ENCODE peak calls at places on chromosomes 4 and X, in four cellular contexts. One of them, this sample, is unnamed. For H3K4me1, the result is how much of the 10 kb centered on the place peaks cover.

GRCh38 chr4:100823066-100823992 is 305.5 kb upstream of the EMCN start:
- DNase-seq in psoas muscle: no peak
- DNase-seq in A549: peak
- DNase-seq in cardiac muscle cell: no peak
- DNase-seq in this sample: no peak

GRCh38 chr4:153211986-153212720 is 7.9 kb downstream of the TRIM2 start:
- DNase-seq in psoas muscle: no peak
- DNase-seq in A549: no peak
- DNase-seq in cardiac muscle cell: peak
- DNase-seq in this sample: no peak

GRCh38 chrX:55522577-55523254 is 33.1 kb upstream of the USP51 start:
- DNase-seq in psoas muscle: no peak
- DNase-seq in A549: no peak
- DNase-seq in cardiac muscle cell: no peak
- DNase-seq in this sample: no peak

GRCh38 chrX:21986596-21986995 is 45.5 kb upstream of the PHEX start:
- DNase-seq in psoas muscle: no peak
- DNase-seq in A549: no peak
- DNase-seq in cardiac muscle cell: no peak
- DNase-seq in this sample: no peak

GRCh38 chrX:153764786-153765137 is 713 bp downstream of the PLXNB3 start:
- DNase-seq in psoas muscle: no peak
- DNase-seq in A549: no peak
- DNase-seq in cardiac muscle cell: no peak
- DNase-seq in this sample: no peak

GRCh38 chr4:30833206-30833605 is 113.0 kb downstream of the PCDH7 start:
- DNase-seq in psoas muscle: no peak
- DNase-seq in A549: no peak
- DNase-seq in cardiac muscle cell: no peak
- DNase-seq in this sample: no peak

GRCh38 chrX:139815771-139816170 is 107.8 kb upstream of the MCF2 start:
- DNase-seq in psoas muscle: no peak
- DNase-seq in A549: no peak
- DNase-seq in cardiac muscle cell: peak
- DNase-seq in this sample: no peak

GRCh38 chr4:87527446-87528240 is 1.5 kb downstream of the SPARCL1 start:
- DNase-seq in psoas muscle: no peak
- DNase-seq in A549: no peak
- DNase-seq in cardiac muscle cell: peak
- DNase-seq in this sample: peak

GRCh38 chrX:85203461-85203970 is 40.1 kb downstream of the SATL1 start:
- DNase-seq in psoas muscle: no peak
- DNase-seq in A549: no peak
- DNase-seq in cardiac muscle cell: no peak
- DNase-seq in this sample: no peak

GRCh38 chr4:302381-302780 is 2.9 kb downstream of the ZNF732 start:
- DNase-seq in psoas muscle: no peak
- DNase-seq in A549: no peak
- DNase-seq in cardiac muscle cell: no peak
- DNase-seq in this sample: no peak

GRCh38 chr4:149975172-149975571 is 103.1 kb upstream of the DCLK2 start:
- DNase-seq in psoas muscle: no peak
- DNase-seq in A549: no peak
- DNase-seq in cardiac muscle cell: no peak
- DNase-seq in this sample: no peak

GRCh38 chr4:112840061-112840460 is 203.1 kb downstream of the LARP7 start:
- DNase-seq in psoas muscle: no peak
- DNase-seq in A549: peak
- DNase-seq in cardiac muscle cell: no peak
- DNase-seq in this sample: no peak

GRCh38 chr4:119559044-119559647 is 69.5 kb downstream of the PDE5A start:
- DNase-seq in psoas muscle: no peak
- DNase-seq in A549: peak
- DNase-seq in cardiac muscle cell: peak
- DNase-seq in this sample: no peak

GRCh38 chr4:77349796-77350195 is 192.8 kb downstream of the CCNG2 start:
- DNase-seq in psoas muscle: no peak
- DNase-seq in A549: no peak
- DNase-seq in cardiac muscle cell: no peak
- DNase-seq in this sample: no peak

GRCh38 chr4:90095000-90095399 is 32.2 kb upstream of the CCSER1 start:
- DNase-seq in psoas muscle: no peak
- DNase-seq in A549: no peak
- DNase-seq in cardiac muscle cell: no peak
- DNase-seq in this sample: no peak

GRCh38 chr4:38310446-38311043 is 350.3 kb downstream of the PTTG2 start:
- DNase-seq in psoas muscle: no peak
- DNase-seq in A549: no peak
- DNase-seq in cardiac muscle cell: no peak
- DNase-seq in this sample: no peak

GRCh38 chrX:104270212-104270611 is 15.5 kb upstream of the ESX1 start:
- DNase-seq in psoas muscle: no peak
- DNase-seq in A549: no peak
- DNase-seq in cardiac muscle cell: no peak
- DNase-seq in this sample: no peak

GRCh38 chr4:147482281-147482680 is 1.4 kb downstream of the EDNRA start:
- DNase-seq in psoas muscle: no peak
- DNase-seq in A549: no peak
- DNase-seq in cardiac muscle cell: no peak
- DNase-seq in this sample: no peak

GRCh38 chr4:151728679-151729078 is 32.1 kb downstream of the GATB start:
- DNase-seq in psoas muscle: no peak
- DNase-seq in A549: no peak
- DNase-seq in cardiac muscle cell: no peak
- DNase-seq in this sample: no peak

GRCh38 chrX:106903291-106903820 is at the start of gene RIPPLY1:
- DNase-seq in psoas muscle: no peak
- DNase-seq in A549: no peak
- DNase-seq in cardiac muscle cell: no peak
- DNase-seq in this sample: no peak

GRCh38 chr4:149173241-149174013 is 642.2 kb downstream of the IQCM start:
- DNase-seq in psoas muscle: no peak
- DNase-seq in A549: no peak
- DNase-seq in cardiac muscle cell: no peak
- DNase-seq in this sample: no peak

GRCh38 chr4:141391771-141392170 is 171.1 kb downstream of the ZNF330 start:
- DNase-seq in psoas muscle: no peak
- DNase-seq in A549: no peak
- DNase-seq in cardiac muscle cell: no peak
- DNase-seq in this sample: no peak

GRCh38 chrX:132940727-132941162 is 17.7 kb downstream of the HS6ST2 start:
- DNase-seq in psoas muscle: no peak
- DNase-seq in A549: peak
- DNase-seq in cardiac muscle cell: no peak
- DNase-seq in this sample: no peak

GRCh38 chr4:185867770-185868169 is 55.8 kb upstream of the SORBS2 start:
- DNase-seq in psoas muscle: no peak
- DNase-seq in A549: no peak
- DNase-seq in cardiac muscle cell: no peak
- DNase-seq in this sample: no peak

GRCh38 chr4:138910914-138911336 is 104.7 kb upstream of the NOCT start:
- DNase-seq in psoas muscle: peak
- DNase-seq in A549: peak
- DNase-seq in cardiac muscle cell: peak
- DNase-seq in this sample: peak

GRCh38 chr4:76558391-76559235 is 123.6 kb downstream of the SHROOM3 start:
- DNase-seq in psoas muscle: no peak
- DNase-seq in A549: no peak
- DNase-seq in cardiac muscle cell: no peak
- DNase-seq in this sample: no peak

GRCh38 chrX:139881130-139881529 is 51.7 kb downstream of the ATP11C start:
- DNase-seq in psoas muscle: no peak
- DNase-seq in A549: no peak
- DNase-seq in cardiac muscle cell: peak
- DNase-seq in this sample: no peak

GRCh38 chr4:23856630-23857029 is 33.2 kb downstream of the PPARGC1A start:
- DNase-seq in psoas muscle: no peak
- DNase-seq in A549: no peak
- DNase-seq in cardiac muscle cell: peak
- DNase-seq in this sample: peak

GRCh38 chr4:47372561-47372960 is 90.9 kb downstream of the COMMD8 start:
- DNase-seq in psoas muscle: no peak
- DNase-seq in A549: no peak
- DNase-seq in cardiac muscle cell: no peak
- DNase-seq in this sample: no peak

GRCh38 chr4:173347467-173347866 is 13.3 kb upstream of the HMGB2 start:
- DNase-seq in psoas muscle: no peak
- DNase-seq in A549: no peak
- DNase-seq in cardiac muscle cell: no peak
- DNase-seq in this sample: no peak

GRCh38 chr4:14415146-14415545 is 587.1 kb upstream of the CPEB2 start:
- DNase-seq in psoas muscle: no peak
- DNase-seq in A549: peak
- DNase-seq in cardiac muscle cell: peak
- DNase-seq in this sample: no peak

GRCh38 chr4:155722816-155723499 is 35.9 kb upstream of the GUCY1B1 start:
- DNase-seq in psoas muscle: no peak
- DNase-seq in A549: no peak
- DNase-seq in cardiac muscle cell: no peak
- DNase-seq in this sample: no peak

GRCh38 chr4:170700064-170700463 is 610.3 kb upstream of the AADAT start:
- DNase-seq in psoas muscle: no peak
- DNase-seq in A549: no peak
- DNase-seq in cardiac muscle cell: no peak
- DNase-seq in this sample: no peak

GRCh38 chr4:53747401-53747800 is 156.1 kb upstream of the LNX1 start:
- DNase-seq in psoas muscle: no peak
- DNase-seq in A549: no peak
- DNase-seq in cardiac muscle cell: no peak
- DNase-seq in this sample: no peak

GRCh38 chrX:43909159-43909558 is 26.9 kb upstream of the MAOB start:
- DNase-seq in psoas muscle: no peak
- DNase-seq in A549: no peak
- DNase-seq in cardiac muscle cell: no peak
- DNase-seq in this sample: no peak

GRCh38 chr4:81757706-81758105 is 286.0 kb upstream of the RASGEF1B start:
- DNase-seq in psoas muscle: no peak
- DNase-seq in A549: no peak
- DNase-seq in cardiac muscle cell: peak
- DNase-seq in this sample: no peak

DNA sequence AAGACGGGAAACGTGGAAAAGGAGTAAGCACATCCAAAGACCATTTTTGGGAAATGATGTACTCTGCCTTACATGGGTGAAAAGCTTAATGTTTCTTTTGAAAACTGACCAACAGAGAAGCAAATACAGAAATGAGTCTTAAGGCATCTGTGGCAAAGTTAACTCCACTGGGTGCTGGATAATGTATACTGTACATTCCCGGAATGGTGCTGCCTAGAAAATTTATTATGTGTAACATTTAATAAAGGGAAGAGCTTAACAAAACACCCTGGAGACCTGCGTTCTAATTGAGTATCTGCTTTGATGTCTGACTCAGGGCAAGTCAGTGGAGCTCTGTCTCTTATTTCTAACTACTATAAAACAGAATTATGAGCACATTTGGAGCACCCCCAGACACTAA is 230.2 kb downstream of the MID1 start:
- DNase-seq in psoas muscle: no peak
- DNase-seq in A549: no peak
- DNase-seq in cardiac muscle cell: no peak
- DNase-seq in this sample: no peak
- H3K4me1 ChIP-seq in psoas muscle: under half
- H3K4me1 ChIP-seq in A549: under half
- H3K4me1 ChIP-seq in cardiac muscle cell: under half
- H3K4me1 ChIP-seq in this sample: under half

GRCh38 chr4:168994961-168995360 is 15.1 kb downstream of the CBR4 start:
- DNase-seq in psoas muscle: no peak
- DNase-seq in A549: no peak
- DNase-seq in cardiac muscle cell: no peak
- DNase-seq in this sample: no peak

GRCh38 chr4:168999836-169000235 is 10.2 kb downstream of the CBR4 start:
- DNase-seq in psoas muscle: no peak
- DNase-seq in A549: no peak
- DNase-seq in cardiac muscle cell: no peak
- DNase-seq in this sample: no peak

GRCh38 chr4:169000315-169000714 is 9.7 kb downstream of the CBR4 start:
- DNase-seq in psoas muscle: no peak
- DNase-seq in A549: no peak
- DNase-seq in cardiac muscle cell: no peak
- DNase-seq in this sample: no peak

GRCh38 chr4:168995537-168996295 is 14.3 kb downstream of the CBR4 start:
- DNase-seq in psoas muscle: no peak
- DNase-seq in A549: peak
- DNase-seq in cardiac muscle cell: peak
- DNase-seq in this sample: no peak

GRCh38 chr4:168998596-168998995 is 11.5 kb downstream of the CBR4 start:
- DNase-seq in psoas muscle: no peak
- DNase-seq in A549: no peak
- DNase-seq in cardiac muscle cell: no peak
- DNase-seq in this sample: no peak
- H3K27ac ChIP-seq in psoas muscle: no peak
- H3K27ac ChIP-seq in A549: no peak
- H3K27ac ChIP-seq in cardiac muscle cell: no peak
- H3K27ac ChIP-seq in this sample: no peak

GRCh38 chr4:12231098-12231497 is 802.4 kb upstream of the HS3ST1 start:
- DNase-seq in psoas muscle: no peak
- DNase-seq in A549: no peak
- DNase-seq in cardiac muscle cell: no peak
- DNase-seq in this sample: no peak
- TF ChIP-seq CTCF in psoas muscle: no peak
- TF ChIP-seq CTCF in A549: no peak
- TF ChIP-seq CTCF in cardiac muscle cell: no peak
- TF ChIP-seq CTCF in this sample: no peak

GRCh38 chr4:70714061-70714468 is 7.7 kb upstream of the RUFY3 start:
- DNase-seq in psoas muscle: no peak
- DNase-seq in A549: no peak
- DNase-seq in cardiac muscle cell: peak
- DNase-seq in this sample: no peak

GRCh38 chr4:70712604-70713452 is 8.9 kb upstream of the RUFY3 start:
- DNase-seq in psoas muscle: no peak
- DNase-seq in A549: no peak
- DNase-seq in cardiac muscle cell: no peak
- DNase-seq in this sample: no peak

GRCh38 chr4:70715097-70715496 is 6.7 kb upstream of the RUFY3 start:
- DNase-seq in psoas muscle: no peak
- DNase-seq in A549: no peak
- DNase-seq in cardiac muscle cell: peak
- DNase-seq in this sample: no peak

GRCh38 chr4:70713453-70714026 is 8.2 kb upstream of the RUFY3 start:
- DNase-seq in psoas muscle: no peak
- DNase-seq in A549: no peak
- DNase-seq in cardiac muscle cell: no peak
- DNase-seq in this sample: no peak

GRCh38 chr4:70714488-70714887 is 7.3 kb upstream of the RUFY3 start:
- DNase-seq in psoas muscle: no peak
- DNase-seq in A549: no peak
- DNase-seq in cardiac muscle cell: no peak
- DNase-seq in this sample: no peak
- H3K4me1 ChIP-seq in psoas muscle: under half
- H3K4me1 ChIP-seq in A549: under half
- H3K4me1 ChIP-seq in cardiac muscle cell: under half
- H3K4me1 ChIP-seq in this sample: under half

This sample was measured in left ventricle myocardium inferior.